ENCODE peak calls at places on chromosomes 13 and 19, in seven cellular contexts. P is heart right ventricle; Q is sigmoid colon; B is GM12864; F is stimulated activated CD4-positive, alpha-beta T cell treated with anti-CD3 and anti-CD28 coated beads, Interleukin-4, amount 100 ng/mL, for 1 hour; Z is GM12892; A is cardiac fibroblast. E is an unnamed sample.

GRCh38 chr13:20399961-20400360 is 125.7 kb downstream of the CRYL1 start:
- DNase-seq in P (no peak), Q (no peak), B (no peak), F (no peak), Z (no peak), A (no peak), E (no peak)

GRCh38 chr19:11381535-11382369 is 2.4 kb downstream of the EPOR start:
- DNase-seq in P (peak), Q (peak), B (peak), F (peak), Z (peak), A (peak), E (peak)

GRCh38 chr13:99275093-99275469 is 16.9 kb upstream of the GPR18 start:
- DNase-seq in P (no peak), Q (no peak), B (no peak), F (no peak), Z (no peak), A (peak), E (peak)

GRCh38 chr13:21917046-21918010 is 246.5 kb downstream of the FGF9 start:
- DNase-seq in P (no peak), Q (no peak), B (no peak), F (no peak), Z (no peak), A (no peak), E (no peak)

GRCh38 chr13:47237571-47237970 is 340.7 kb upstream of the HTR2A start:
- DNase-seq in P (no peak), Q (no peak), B (no peak), F (no peak), Z (no peak), A (no peak), E (no peak)

GRCh38 chr13:52644108-52644507 is 1.9 kb downstream of the HNRNPA1L2 start:
- DNase-seq in P (no peak), Q (no peak), B (no peak), F (no peak), Z (no peak), A (no peak), E (no peak)

GRCh38 chr13:110590577-110590976 is 24.8 kb upstream of the NAXD start:
- DNase-seq in P (no peak), Q (no peak), B (no peak), F (no peak), Z (no peak), A (no peak), E (no peak)

GRCh38 chr19:4971424-4971793 is 2.5 kb downstream of the KDM4B start:
- DNase-seq in P (no peak), Q (peak), B (no peak), F (peak), Z (no peak), A (peak), E (no peak)

GRCh38 chr19:3618144-3618810 is 8.3 kb downstream of the CACTIN start:
- DNase-seq in P (peak), Q (peak), B (no peak), F (peak), Z (peak), A (peak), E (peak)

GRCh38 chr13:52463526-52463925 is 8.2 kb downstream of the CKAP2 start:
- DNase-seq in P (no peak), Q (no peak), B (no peak), F (no peak), Z (no peak), A (no peak), E (no peak)

GRCh38 chr13:106490887-106491321 is 44.6 kb downstream of the EFNB2 start:
- DNase-seq in P (no peak), Q (no peak), B (no peak), F (no peak), Z (no peak), A (no peak), E (no peak)

GRCh38 chr19:15672580-15673175 is at the start of gene CYP4F12:
- DNase-seq in P (peak), Q (peak), B (no peak), F (peak), Z (no peak), A (peak), E (no peak)

E was measured in effector CD4-positive, alpha-beta T cell.